ENCODE peak calls at places on chromosomes 2 and 18, in six cellular contexts. H, V, W, B, U and Y are unnamed samples.

GRCh38 chr18:3966985-3967856 is 487.9 kb downstream of the DLGAP1 start:
- DNase-seq in H (no peak), V (peak), W (no peak), B (no peak), U (peak), Y (no peak)

GRCh38 chr18:38956068-38956467 is 1390.5 kb upstream of the CELF4 start:
- DNase-seq in H (no peak), V (no peak), W (no peak), B (no peak), U (no peak), Y (no peak)

GRCh38 chr2:24461685-24462084 is 29.4 kb upstream of the NCOA1 start:
- DNase-seq in H (no peak), V (no peak), W (no peak), B (no peak), U (no peak), Y (no peak)

GRCh38 chr2:223093436-223093839 is 41.4 kb downstream of the KCNE4 start:
- DNase-seq in H (no peak), V (peak), W (peak), B (no peak), U (peak), Y (no peak)

GRCh38 chr18:35776481-35776880 is 194.9 kb downstream of the GALNT1 start:
- DNase-seq in H (no peak), V (no peak), W (no peak), B (no peak), U (peak), Y (no peak)

GRCh38 chr18:13680612-13681011 is 45.7 kb downstream of the FAM210A start:
- DNase-seq in H (no peak), V (peak), W (no peak), B (no peak), U (no peak), Y (peak)

GRCh38 chr2:53028259-53028658 is 739.3 kb upstream of the CHAC2 start:
- DNase-seq in H (peak), V (no peak), W (no peak), B (no peak), U (peak), Y (no peak)

GRCh38 chr2:2698182-2699116 is 367.4 kb upstream of the MYT1L start:
- DNase-seq in H (no peak), V (no peak), W (peak), B (peak), U (no peak), Y (no peak)

GRCh38 chr2:65686928-65687521 is 254.6 kb upstream of the SPRED2 start:
- DNase-seq in H (no peak), V (no peak), W (no peak), B (peak), U (no peak), Y (no peak)

GRCh38 chr2:38601463-38602135 is 1.1 kb downstream of the HNRNPLL start:
- DNase-seq in H (no peak), V (no peak), W (no peak), B (peak), U (no peak), Y (no peak)

GRCh38 chr18:12703714-12704113 is 872 bp downstream of the PSMG2 start:
- DNase-seq in H (no peak), V (no peak), W (no peak), B (no peak), U (peak), Y (no peak)

GRCh38 chr2:19158899-19159298 is 199.5 kb downstream of the OSR1 start:
- DNase-seq in H (no peak), V (no peak), W (peak), B (no peak), U (no peak), Y (no peak)

GRCh38 chr2:153387203-153387602 is 91.4 kb downstream of the RPRM start:
- DNase-seq in H (no peak), V (no peak), W (no peak), B (no peak), U (no peak), Y (no peak)

GRCh38 chr2:129923265-129924141 is 56.0 kb upstream of the RAB6C start:
- DNase-seq in H (no peak), V (peak), W (peak), B (peak), U (peak), Y (peak)